ENCODE peak calls at places on chromosomes 16 and 17, in six cellular contexts. X is spleen; T is small intestine; P is pancreas; W is CD8-positive, alpha-beta T cell; J is psoas muscle. B is an unnamed sample.
A peak's percentile ranks its signal among the peaks of the same experiment; 100 is the strongest.

GRCh38 chr17:39527220-39527813 is 66.0 kb downstream of the CDK12 start:
- DNase-seq in X (no peak), T (peak; percentile 39), P (no peak), W (no peak), J (no peak), B (peak; percentile 53)

GRCh38 chr16:56855936-56856335 is 9.1 kb upstream of the SLC12A3 start:
- DNase-seq in X (peak; percentile 24), T (no peak), P (no peak), W (no peak), J (no peak), B (no peak)

GRCh38 chr17:81085420-81085911 is 50.5 kb downstream of the BAIAP2 start:
- DNase-seq in X (no peak), T (no peak), P (no peak), W (no peak), J (no peak), B (no peak)

GRCh38 chr16:69093974-69094373 is 11.5 kb upstream of the HAS3 start:
- DNase-seq in X (no peak), T (no peak), P (no peak), W (no peak), J (no peak), B (no peak)

GRCh38 chr17:58626905-58627304 is 64.9 kb downstream of the TEX14 start:
- DNase-seq in X (no peak), T (no peak), P (no peak), W (no peak), J (no peak), B (no peak)

GRCh38 chr17:28698253-28698941 is 13.3 kb downstream of the PROCA1 start:
- DNase-seq in X (no peak), T (peak; percentile 99), P (no peak), W (no peak), J (no peak), B (no peak)

GRCh38 chr17:10526517-10526916 is 8.2 kb upstream of the MYH1 start:
- DNase-seq in X (no peak), T (no peak), P (no peak), W (no peak), J (no peak), B (no peak)

GRCh38 chr17:4877089-4877488 is 22.2 kb upstream of the C17orf107 start:
- DNase-seq in X (no peak), T (no peak), P (no peak), W (no peak), J (no peak), B (no peak)

GRCh38 chr17:4068918-4069317 is 73.9 kb downstream of the ZZEF1 start:
- DNase-seq in X (no peak), T (no peak), P (no peak), W (no peak), J (no peak), B (no peak)

GRCh38 chr17:82817947-82818346 is 21.9 kb downstream of the ZNF750 start:
- DNase-seq in X (no peak), T (no peak), P (no peak), W (no peak), J (no peak), B (no peak)

GRCh38 chr17:18028684-18029540 is 10.1 kb downstream of the ATPAF2 start:
- DNase-seq in X (no peak), T (no peak), P (no peak), W (no peak), J (no peak), B (no peak)

GRCh38 chr17:39756376-39757079 is 18.8 kb downstream of the GRB7 start:
- DNase-seq in X (no peak), T (no peak), P (no peak), W (no peak), J (no peak), B (peak; percentile 42)

GRCh38 chr17:80290199-80290598 is 29.5 kb downstream of the RNF213 start:
- DNase-seq in X (peak; percentile 56), T (no peak), P (no peak), W (no peak), J (no peak), B (no peak)

GRCh38 chr16:10242076-10242475 is 59.8 kb upstream of the GRIN2A start:
- DNase-seq in X (no peak), T (no peak), P (no peak), W (no peak), J (no peak), B (no peak)

GRCh38 chr17:58332720-58333395 is 4.3 kb upstream of the TSPOAP1 start:
- DNase-seq in X (peak; percentile 93), T (no peak), P (no peak), W (no peak), J (no peak), B (no peak)

GRCh38 chr16:65782537-65783290 is 583.8 kb upstream of the CDH5 start:
- DNase-seq in X (no peak), T (no peak), P (no peak), W (no peak), J (no peak), B (no peak)

GRCh38 chr17:30922235-30922993 is 669 bp downstream of the ADAP2 start:
- DNase-seq in X (peak; percentile 79), T (no peak), P (peak; percentile 41), W (no peak), J (peak; percentile 20), B (no peak)

GRCh38 chr16:17858061-17858460 is 387.3 kb upstream of the XYLT1 start:
- DNase-seq in X (no peak), T (no peak), P (no peak), W (no peak), J (no peak), B (no peak)

GRCh38 chr17:81244358-81245023 is 5.4 kb downstream of the NDUFAF8 start:
- DNase-seq in X (peak; percentile 73), T (no peak), P (peak; percentile 36), W (no peak), J (peak; percentile 7), B (no peak)

GRCh38 chr16:81524382-81524781 is 79.8 kb downstream of the CMIP start:
- DNase-seq in X (peak; percentile 70), T (no peak), P (no peak), W (peak; percentile 34), J (no peak), B (no peak)

GRCh38 chr17:82611140-82612058 is 36.8 kb downstream of the WDR45B start:
- DNase-seq in X (no peak), T (no peak), P (no peak), W (no peak), J (no peak), B (no peak)

GRCh38 chr16:27242398-27242797 is 26.2 kb downstream of the NSMCE1 start:
- DNase-seq in X (no peak), T (no peak), P (no peak), W (no peak), J (no peak), B (no peak)

GRCh38 chr16:61182416-61182815 is 853.8 kb downstream of the CDH8 start:
- DNase-seq in X (no peak), T (no peak), P (no peak), W (no peak), J (no peak), B (no peak)

GRCh38 chr16:75943705-75944514 is 217.6 kb upstream of the CPHXL start:
- DNase-seq in X (no peak), T (peak; percentile 92), P (no peak), W (no peak), J (no peak), B (no peak)

GRCh38 chr16:56295059-56295673 is 103.9 kb downstream of the GNAO1 start:
- DNase-seq in X (no peak), T (peak; percentile 9), P (no peak), W (no peak), J (no peak), B (no peak)

GRCh38 chr17:45090711-45091110 is 29.6 kb downstream of the NMT1 start:
- DNase-seq in X (peak; percentile 35), T (no peak), P (no peak), W (no peak), J (no peak), B (no peak)

GRCh38 chr16:75415169-75415908 is 18.0 kb downstream of the CFDP1 start:
- DNase-seq in X (no peak), T (no peak), P (no peak), W (no peak), J (no peak), B (no peak)

GRCh38 chr17:75535871-75536270 is 10.4 kb downstream of the LLGL2 start:
- DNase-seq in X (no peak), T (no peak), P (no peak), W (no peak), J (no peak), B (no peak)

GRCh38 chr17:44086364-44087311 is 16.1 kb downstream of the G6PC3 start:
- DNase-seq in X (no peak), T (no peak), P (no peak), W (peak; percentile 14), J (peak; percentile 61), B (no peak)

GRCh38 chr17:82947051-82947991 is 107.5 kb upstream of the ZNF750 start:
- DNase-seq in X (peak; percentile 47), T (no peak), P (no peak), W (no peak), J (peak; percentile 1), B (no peak)

GRCh38 chr16:85321856-85322271 is 209.6 kb upstream of the CIBAR2 start:
- DNase-seq in X (peak; percentile 88), T (peak; percentile 72), P (peak; percentile 97), W (no peak), J (peak; percentile 98), B (no peak)

GRCh38 chr16:85323230-85323960 is 211.1 kb upstream of the CIBAR2 start:
- DNase-seq in X (no peak), T (no peak), P (peak; percentile 68), W (no peak), J (no peak), B (no peak)

GRCh38 chr16:85324506-85324905 is 212.2 kb upstream of the CIBAR2 start:
- DNase-seq in X (no peak), T (no peak), P (no peak), W (no peak), J (no peak), B (no peak)

GRCh38 chr16:85326113-85326793 is 214.0 kb upstream of the CIBAR2 start:
- DNase-seq in X (no peak), T (no peak), P (no peak), W (no peak), J (no peak), B (no peak)

DNA sequence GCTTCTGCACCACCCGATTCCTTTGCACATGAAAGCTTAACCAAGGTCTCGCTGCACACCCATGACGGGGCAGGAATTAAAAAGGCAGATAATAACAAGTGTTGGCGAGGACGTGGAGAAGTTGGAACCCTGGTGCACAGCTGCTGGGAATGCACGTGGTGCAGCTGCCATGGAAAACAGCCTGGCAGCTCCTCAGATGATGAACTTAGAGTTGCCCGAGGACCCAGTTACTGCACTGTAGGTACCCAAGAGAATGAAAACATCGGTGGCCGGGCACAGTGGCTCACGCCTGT is 211.6 kb upstream of the CIBAR2 start:
- DNase-seq in X (no peak), T (no peak), P (no peak), W (no peak), J (no peak), B (no peak)
- H3K4me1 ChIP-seq in X (peaks cover 47% of the 10 kb centered on the region), T (no peaks in the 10 kb centered on the region), P (peaks cover 25% of the 10 kb centered on the region), W (no peaks in the 10 kb centered on the region), J (peaks cover 43% of the 10 kb centered on the region), B (no peaks in the 10 kb centered on the region)

GRCh38 chr16:89506791-89507191 is 1.4 kb upstream of the SPG7 start:
- DNase-seq in X (no peak), T (no peak), P (no peak), W (peak; percentile 20), J (no peak), B (peak; percentile 22)
- H3K4me3 ChIP-seq in X (peak overlapping the region; percentile 98), T (peak overlapping the region; percentile 88), P (no peak overlapping the region), W (peak overlapping the region; percentile 91), J (peak overlapping the region; percentile 97), B (peak overlapping the region; percentile 69)

GRCh38 chr17:79287743-79288142 is 213.1 kb downstream of the ENGASE start:
- DNase-seq in X (no peak), T (no peak), P (no peak), W (no peak), J (no peak), B (no peak)
- H3K27me3 ChIP-seq in X (no peaks in the 10 kb centered on the region), T (peaks cover 2% of the 10 kb centered on the region), P (no peaks in the 10 kb centered on the region), W (no peaks in the 10 kb centered on the region), J (peaks cover 6% of the 10 kb centered on the region), B (no peaks in the 10 kb centered on the region)

GRCh38 chr17:16817201-16817600 is 127.2 kb downstream of the CCDC144A start:
- DNase-seq in X (no peak), T (no peak), P (no peak), W (no peak), J (no peak), B (no peak)
- H3K4me1 ChIP-seq in X (peaks cover 5% of the 10 kb centered on the region), T (no peaks in the 10 kb centered on the region), P (no peaks in the 10 kb centered on the region), W (no peaks in the 10 kb centered on the region), J (no peaks in the 10 kb centered on the region), B (no peaks in the 10 kb centered on the region)

B was measured in CD4-positive, CD25-positive, alpha-beta regulatory T cell.